ENCODE peak calls at places on chromosomes 5 and 9, in six cellular contexts. P is lower lobe of right lung; D is H1; M is nephron progenitor cell; Z is glutamatergic neuron; X is CD8-positive, alpha-beta T cell. G is an unnamed sample.

GRCh38 chr5:112227911-112228631 is 191.0 kb downstream of the EPB41L4A start:
- DNase-seq in Z (no peak), D (no peak), P (no peak), X (no peak), M (no peak), G (no peak)

GRCh38 chr5:113212244-113212920 is 222.4 kb downstream of the TSSK1B start:
- DNase-seq in X (no peak), D (no peak), Z (no peak), M (no peak), P (no peak), G (no peak)

GRCh38 chr5:151950681-151951080 is 26.0 kb upstream of the GLRA1 start:
- DNase-seq in Z (peak; percentile 57), M (peak; percentile 34), X (no peak), P (no peak), D (no peak), G (no peak)

GRCh38 chr5:180636403-180637075 is 12.9 kb downstream of the FLT4 start:
- DNase-seq in X (no peak), P (peak; percentile 39), M (no peak), D (no peak), Z (peak; percentile 10), G (peak; percentile 30)

GRCh38 chr5:54088081-54088480 is 222.3 kb downstream of the ARL15 start:
- DNase-seq in X (no peak), P (no peak), M (no peak), D (no peak), Z (no peak), G (no peak)

GRCh38 chr9:130927995-130928900 is 10.8 kb downstream of the FIBCD1 start:
- DNase-seq in P (no peak), M (peak; percentile 42), Z (no peak), X (no peak), D (no peak), G (no peak)

GRCh38 chr9:81031422-81032029 is 657.8 kb downstream of the TLE1 start:
- DNase-seq in P (no peak), D (no peak), X (no peak), M (no peak), Z (no peak), G (no peak)

GRCh38 chr9:128523199-128523925 is 18.8 kb downstream of the GLE1 start:
- DNase-seq in P (no peak), Z (peak; percentile 20), M (peak; percentile 16), D (no peak), X (no peak), G (no peak)

GRCh38 chr5:146426853-146427618 is 20.1 kb upstream of the TCERG1 start:
- DNase-seq in Z (no peak), D (no peak), M (peak; percentile 11), P (no peak), X (no peak), G (no peak)

GRCh38 chr9:93596399-93596798 is 20.0 kb downstream of the PHF2 start:
- DNase-seq in D (peak; percentile 38), M (no peak), P (no peak), Z (no peak), X (no peak), G (no peak)
- TF ChIP-seq CTCF in D (no peak), M (no peak), P (no peak), Z (no peak), X (no peak), G (no peak)

GRCh38 chr5:157469073-157469472 is 9.1 kb downstream of the NIPAL4 start:
- DNase-seq in M (no peak), D (no peak), Z (no peak), P (no peak), X (no peak), G (no peak)

GRCh38 chr5:157469687-157470086 is 9.7 kb downstream of the NIPAL4 start:
- DNase-seq in P (no peak), M (no peak), D (no peak), X (no peak), Z (no peak), G (no peak)

GRCh38 chr5:157473383-157474370 is 13.7 kb downstream of the NIPAL4 start:
- DNase-seq in Z (no peak), D (no peak), P (no peak), X (no peak), M (no peak), G (no peak)

GRCh38 chr5:157470616-157471015 is 10.6 kb downstream of the NIPAL4 start:
- DNase-seq in M (no peak), Z (no peak), P (no peak), X (no peak), D (no peak), G (no peak)

GRCh38 chr5:157471709-157472108 is 11.7 kb downstream of the NIPAL4 start:
- DNase-seq in Z (no peak), D (no peak), P (no peak), X (no peak), M (peak; percentile 23), G (no peak)
- TF ChIP-seq CTCF in Z (peak; percentile 43), D (peak; percentile 40), P (peak; percentile 40), X (no peak), M (peak; percentile 44), G (peak; percentile 58)

GRCh38 chr9:126431112-126431742 is 104.6 kb downstream of the MVB12B start:
- DNase-seq in D (no peak), M (no peak), Z (no peak), P (no peak), X (no peak), G (no peak)

GRCh38 chr9:126435105-126435504 is 108.5 kb downstream of the MVB12B start:
- DNase-seq in Z (no peak), X (no peak), D (no peak), M (no peak), P (no peak), G (no peak)

GRCh38 chr9:126435626-126436025 is 109.0 kb downstream of the MVB12B start:
- DNase-seq in D (no peak), X (no peak), M (no peak), Z (no peak), P (no peak), G (no peak)

GRCh38 chr9:126430124-126430523 is 103.5 kb downstream of the MVB12B start:
- DNase-seq in P (no peak), X (no peak), D (no peak), M (no peak), Z (no peak), G (no peak)

GRCh38 chr9:126432659-126433058 is 106.0 kb downstream of the MVB12B start:
- DNase-seq in P (no peak), X (no peak), D (no peak), M (no peak), Z (no peak), G (no peak)
- TF ChIP-seq CTCF in P (no peak), X (no peak), D (no peak), M (no peak), Z (no peak), G (no peak)

DNA sequence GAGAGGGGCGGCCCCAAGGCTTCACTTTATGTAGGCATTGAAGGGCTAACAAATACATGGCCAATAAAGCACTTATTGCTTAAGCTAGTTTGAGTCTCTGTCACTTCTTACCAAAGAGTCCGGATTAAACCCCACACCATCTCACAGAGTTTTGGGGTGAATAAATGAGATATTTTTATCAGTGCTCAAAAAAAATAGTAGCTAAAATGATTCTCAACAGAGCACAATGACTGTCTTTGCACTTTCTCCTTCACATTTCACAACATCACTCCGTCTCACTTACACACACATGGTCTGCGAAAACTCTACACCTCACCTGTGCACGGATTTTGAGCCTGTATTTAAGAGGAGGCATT is 92.9 kb downstream of the LMX1B start:
- DNase-seq in Z (no peak), D (no peak), P (no peak), X (no peak), M (no peak), G (no peak)
- TF ChIP-seq CTCF in Z (peak; percentile 0), D (no peak), P (no peak), X (peak; percentile 8), M (no peak), G (peak; percentile 32)

GRCh38 chr5:27026791-27027190 is 11.6 kb downstream of the CDH9 start:
- DNase-seq in D (no peak), M (no peak), X (no peak), Z (no peak), P (no peak), G (no peak)

GRCh38 chr5:27015758-27016157 is 22.6 kb downstream of the CDH9 start:
- DNase-seq in X (no peak), Z (no peak), D (no peak), P (no peak), M (no peak), G (no peak)

GRCh38 chr5:27026059-27026458 is 12.3 kb downstream of the CDH9 start:
- DNase-seq in D (no peak), M (no peak), X (no peak), P (no peak), Z (no peak), G (no peak)

GRCh38 chr5:27020965-27021364 is 17.4 kb downstream of the CDH9 start:
- DNase-seq in X (no peak), M (no peak), Z (no peak), D (no peak), P (no peak), G (no peak)
- TF ChIP-seq CTCF in X (no peak), M (no peak), Z (no peak), D (no peak), P (no peak), G (no peak)

GRCh38 chr5:217860-218456 is at the start of the genes CCDC127 and SDHA:
- DNase-seq in Z (peak; percentile 100), D (peak; percentile 100), M (peak; percentile 100), P (peak; percentile 97), X (peak; percentile 98), G (peak; percentile 89)
- TF ChIP-seq CTCF in Z (peak; percentile 25), D (peak; percentile 38), M (peak; percentile 22), P (peak; percentile 42), X (peak; percentile 33), G (no peak)

DNA sequence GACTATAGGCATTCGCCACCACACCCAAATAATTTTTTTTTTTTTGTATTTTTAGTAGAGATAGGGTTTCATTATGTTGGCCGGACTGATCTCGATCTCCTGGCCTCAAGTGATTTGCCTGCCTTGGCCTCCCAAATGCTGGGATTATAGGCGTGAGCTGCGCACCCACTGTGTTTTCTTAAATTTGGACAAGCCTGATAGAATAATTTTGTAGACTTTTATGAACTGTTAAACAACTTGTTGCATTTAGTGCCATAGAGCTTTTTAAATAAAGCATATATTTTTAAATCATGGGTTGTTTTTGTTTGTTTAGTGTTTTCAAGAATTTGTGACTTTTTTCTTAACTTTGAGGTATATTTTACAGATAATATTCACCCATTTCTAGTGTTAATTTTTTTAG is 4.8 kb downstream of the PHAX start:
- DNase-seq in D (peak; percentile 30), M (no peak), Z (no peak), P (no peak), X (no peak), G (no peak)
- TF ChIP-seq CTCF in D (no peak), M (no peak), Z (no peak), P (no peak), X (no peak), G (no peak)

GRCh38 chr5:129541648-129542251 is 81.7 kb downstream of the ADAMTS19 start:
- DNase-seq in P (no peak), Z (no peak), D (no peak), X (no peak), M (no peak), G (no peak)
- TF ChIP-seq CTCF in P (no peak), Z (peak; percentile 57), D (no peak), X (no peak), M (peak; percentile 13), G (no peak)

DNA sequence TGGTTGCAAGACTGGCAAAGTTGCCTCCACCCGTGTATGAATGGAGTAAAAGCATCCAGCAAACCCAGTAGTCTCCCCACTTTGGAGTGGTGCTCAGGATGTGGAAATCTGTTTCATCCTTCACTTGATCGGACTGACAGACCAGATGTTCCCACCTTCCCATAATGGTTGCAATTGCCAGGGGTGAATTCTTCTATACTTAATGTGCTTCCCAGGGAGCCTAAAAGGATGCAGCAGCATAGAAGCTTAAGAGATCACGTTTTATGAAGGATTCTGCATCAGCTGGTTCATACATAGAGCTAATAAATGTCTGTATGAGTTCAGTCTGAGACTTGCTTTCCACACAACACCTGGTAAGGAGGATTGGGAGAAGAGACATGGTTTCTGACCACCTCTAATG is 198.8 kb upstream of the S1PR3 start:
- DNase-seq in X (no peak), P (no peak), D (peak; percentile 16), Z (no peak), M (no peak), G (no peak)
- TF ChIP-seq CTCF in X (no peak), P (no peak), D (no peak), Z (no peak), M (no peak), G (no peak)

G was measured in CD14-positive monocyte.